ENCODE peak calls at places on chromosomes 5 and 9, in eight cellular contexts. T is central memory CD4-positive, alpha-beta T cell; A is fibroblast of pulmonary artery; V is Right ventricle myocardium inferior; O is ELF-1; W is nucleus accumbens; U is NCI-H510A treated with DMSO at 0.1 percent for 48 hours; L is RPMI8226. G is an unnamed sample.

GRCh38 chr9:32709871-32710270 is 73.5 kb upstream of the TMEM215 start:
- DNase-seq in A (no peak), O (no peak), W (no peak), U (no peak), V (no peak), T (no peak), L (no peak), G (no peak)

GRCh38 chr9:136845465-136846261 is 3.4 kb downstream of the AJM1 start:
- DNase-seq in A (no peak), U (no peak), V (no peak), L (no peak), W (no peak), T (no peak), O (no peak), G (no peak)

GRCh38 chr5:1167361-1167727 is 34.1 kb upstream of the SLC6A19 start:
- DNase-seq in U (no peak), W (no peak), T (no peak), V (peak), L (no peak), O (no peak), A (no peak), G (no peak)

GRCh38 chr5:146034605-146035004 is 70.8 kb downstream of the PLAC8L1 start:
- DNase-seq in V (no peak), U (no peak), T (no peak), W (no peak), L (no peak), A (no peak), O (no peak), G (no peak)

GRCh38 chr9:112541690-112542089 is 55.1 kb downstream of the KIAA1958 start:
- DNase-seq in T (no peak), V (no peak), U (no peak), W (no peak), A (no peak), O (no peak), L (no peak), G (no peak)

GRCh38 chr5:160524827-160525226 is 103.2 kb downstream of the PTTG1 start:
- DNase-seq in T (no peak), V (no peak), O (no peak), U (no peak), W (no peak), L (no peak), A (no peak), G (no peak)

GRCh38 chr9:77764894-77765780 is 117.0 kb upstream of the GNA14 start:
- DNase-seq in V (no peak), O (no peak), T (no peak), L (no peak), U (peak), A (peak), W (no peak), G (peak)

GRCh38 chr9:132828201-132828770 is 49.8 kb downstream of the AK8 start:
- DNase-seq in U (no peak), T (no peak), O (no peak), V (no peak), A (no peak), L (peak), W (no peak), G (no peak)

G was measured in dermis blood vessel endothelial cell.